ENCODE peak calls at places on chromosomes 5 and 9, in nine cellular contexts. E is cardiac fibroblast; W is heart left ventricle; Y is OCI-LY7; X is ovary; C is iris pigment epithelial cell; Q is GM12865; M is EH; D is stimulated activated CD8-positive, alpha-beta memory T cell treated with anti-CD3 and anti-CD28 coated beads, Interleukin-7, amount 100 ng/mL, for 1 hour. P is an unnamed sample.
A peak's percentile ranks its signal among the peaks of the same experiment; 100 is the strongest.

GRCh38 chr5:94693043-94693822 is 74.8 kb downstream of the SLF1 start:
- DNase-seq in E (peak; percentile 93), W (no peak), Y (peak; percentile 35), X (no peak), C (peak; percentile 97), Q (peak; percentile 36), M (peak; percentile 93), D (no peak), P (no peak)

GRCh38 chr5:14587143-14587542 is 5.6 kb downstream of the OTULINL start:
- DNase-seq in E (no peak), W (peak; percentile 53), Y (no peak), X (no peak), C (no peak), Q (no peak), M (no peak), D (no peak), P (no peak)

GRCh38 chr9:83933804-83934203 is 12.6 kb upstream of the KIF27 start:
- DNase-seq in E (peak; percentile 87), W (no peak), Y (no peak), X (no peak), C (peak; percentile 84), Q (no peak), M (peak; percentile 41), D (no peak), P (no peak)

GRCh38 chr5:59079622-59080620 is 497.0 kb downstream of the RAB3C start:
- DNase-seq in E (peak; percentile 99), W (peak; percentile 34), Y (no peak), X (no peak), C (peak; percentile 100), Q (no peak), M (peak; percentile 95), D (no peak), P (no peak)

GRCh38 chr9:26947736-26948135 is 694 bp upstream of the PLAA start:
- DNase-seq in E (no peak), W (no peak), Y (peak; percentile 13), X (no peak), C (no peak), Q (peak; percentile 9), M (no peak), D (no peak), P (peak; percentile 5)

GRCh38 chr5:168947212-168947868 is 353.6 kb downstream of the SLIT3 start:
- DNase-seq in E (peak; percentile 51), W (peak; percentile 37), Y (peak; percentile 38), X (no peak), C (peak; percentile 30), Q (peak; percentile 59), M (peak; percentile 49), D (no peak), P (no peak)

GRCh38 chr9:33375238-33375840 is 27.0 kb downstream of the AQP7 start:
- DNase-seq in E (no peak), W (no peak), Y (no peak), X (no peak), C (no peak), Q (no peak), M (no peak), D (no peak), P (no peak)

GRCh38 chr5:174533771-174534221 is 190.6 kb upstream of the MSX2 start:
- DNase-seq in E (peak; percentile 76), W (no peak), Y (no peak), X (no peak), C (peak; percentile 92), Q (no peak), M (peak; percentile 79), D (no peak), P (no peak)

GRCh38 chr9:76932778-76933177 is 26.9 kb upstream of the PRUNE2 start:
- DNase-seq in E (peak; percentile 72), W (no peak), Y (no peak), X (no peak), C (peak; percentile 20), Q (no peak), M (peak; percentile 12), D (no peak), P (no peak)

GRCh38 chr5:14040542-14040941 is 96.1 kb upstream of the DNAH5 start:
- DNase-seq in E (no peak), W (no peak), Y (no peak), X (no peak), C (no peak), Q (no peak), M (no peak), D (no peak), P (no peak)

GRCh38 chr5:2805080-2805479 is 53.6 kb upstream of the IRX2 start:
- DNase-seq in E (no peak), W (no peak), Y (no peak), X (no peak), C (no peak), Q (no peak), M (peak; percentile 6), D (no peak), P (no peak)

GRCh38 chr5:147712583-147712982 is 69.9 kb downstream of the JAKMIP2 start:
- DNase-seq in E (no peak), W (no peak), Y (no peak), X (no peak), C (no peak), Q (no peak), M (no peak), D (no peak), P (no peak)

GRCh38 chr9:26565131-26565530 is 327.5 kb downstream of the CAAP1 start:
- DNase-seq in E (no peak), W (no peak), Y (no peak), X (no peak), C (no peak), Q (no peak), M (no peak), D (no peak), P (no peak)

GRCh38 chr5:122333564-122333963 is 21.5 kb downstream of the SNCAIP start:
- DNase-seq in E (no peak), W (no peak), Y (no peak), X (no peak), C (no peak), Q (no peak), M (no peak), D (no peak), P (no peak)

GRCh38 chr5:97528941-97529340 is 345.9 kb upstream of the RIOK2 start:
- DNase-seq in E (peak; percentile 86), W (peak; percentile 40), Y (no peak), X (no peak), C (peak; percentile 45), Q (no peak), M (peak; percentile 70), D (no peak), P (no peak)

GRCh38 chr9:69898714-69899209 is 78.1 kb downstream of the CFAP95 start:
- DNase-seq in E (peak; percentile 96), W (no peak), Y (no peak), X (no peak), C (peak; percentile 86), Q (no peak), M (peak; percentile 94), D (no peak), P (no peak)

GRCh38 chr9:125970340-125970739 is 223.2 kb downstream of the PBX3 start:
- DNase-seq in E (no peak), W (no peak), Y (no peak), X (no peak), C (no peak), Q (no peak), M (no peak), D (no peak), P (no peak)

GRCh38 chr5:173753307-173754168 is 134.6 kb upstream of the CPEB4 start:
- DNase-seq in E (no peak), W (peak; percentile 72), Y (no peak), X (no peak), C (peak; percentile 78), Q (no peak), M (no peak), D (no peak), P (no peak)

GRCh38 chr5:110402562-110402961 is 323.9 kb downstream of the TMEM232 start:
- DNase-seq in E (no peak), W (no peak), Y (no peak), X (no peak), C (no peak), Q (no peak), M (no peak), D (no peak), P (no peak)

GRCh38 chr9:34675048-34675714 is 12.7 kb upstream of the CCL27 start:
- DNase-seq in E (peak; percentile 70), W (peak; percentile 53), Y (peak; percentile 69), X (no peak), C (peak; percentile 67), Q (peak; percentile 78), M (peak; percentile 70), D (peak; percentile 29), P (peak; percentile 29)

GRCh38 chr5:57531333-57531732 is 48.7 kb upstream of the ACTBL2 start:
- DNase-seq in E (no peak), W (no peak), Y (no peak), X (no peak), C (no peak), Q (peak; percentile 2), M (no peak), D (no peak), P (no peak)

GRCh38 chr9:127136880-127137639 is 14.6 kb upstream of the ANGPTL2 start:
- DNase-seq in E (no peak), W (no peak), Y (no peak), X (peak; percentile 12), C (no peak), Q (no peak), M (no peak), D (no peak), P (no peak)

GRCh38 chr5:76145945-76146344 is 62.8 kb downstream of the SV2C start:
- DNase-seq in E (no peak), W (no peak), Y (peak; percentile 47), X (no peak), C (peak; percentile 9), Q (peak; percentile 68), M (peak; percentile 4), D (no peak), P (no peak)

GRCh38 chr9:38622083-38622674 is 1.8 kb upstream of the ANKRD18A start:
- DNase-seq in E (no peak), W (no peak), Y (no peak), X (no peak), C (no peak), Q (no peak), M (no peak), D (no peak), P (no peak)

GRCh38 chr9:136564379-136564988 is 18.6 kb upstream of the NOTCH1 start:
- DNase-seq in E (peak; percentile 89), W (peak; percentile 92), Y (no peak), X (no peak), C (peak; percentile 87), Q (peak; percentile 91), M (peak; percentile 81), D (no peak), P (no peak)